ENCODE peak calls at places on chromosomes 1 and 21, in seven cellular contexts. One of them, this sample, is unnamed.

GRCh38 chr1:17653728-17654351 is 101.3 kb upstream of the ACTL8 start:
- DNase-seq in GM12878: no peak
- DNase-seq in SK-N-SH: peak
- DNase-seq in H1: no peak
- DNase-seq in GM12892: peak
- DNase-seq in K562: peak
- DNase-seq in HepG2: no peak
- DNase-seq in this sample: peak

GRCh38 chr21:44601596-44602473 is 1.4 kb downstream of the KRTAP10-7 start:
- DNase-seq in K562: no peak
- DNase-seq in GM12878: no peak
- DNase-seq in H1: no peak
- DNase-seq in SK-N-SH: no peak
- DNase-seq in GM12892: no peak
- DNase-seq in HepG2: no peak
- DNase-seq in this sample: no peak

GRCh38 chr1:50978852-50979781 is 9.1 kb downstream of the CDKN2C start:
- DNase-seq in GM12878: no peak
- DNase-seq in SK-N-SH: peak
- DNase-seq in H1: no peak
- DNase-seq in HepG2: peak
- DNase-seq in K562: peak
- DNase-seq in GM12892: no peak
- DNase-seq in this sample: no peak

GRCh38 chr1:21607549-21608529 is 61.3 kb downstream of the RAP1GAP start:
- DNase-seq in SK-N-SH: peak
- DNase-seq in GM12892: peak
- DNase-seq in HepG2: peak
- DNase-seq in K562: peak
- DNase-seq in H1: peak
- DNase-seq in GM12878: peak
- DNase-seq in this sample: peak

GRCh38 chr1:236128646-236129178 is 13.6 kb upstream of the GPR137B start:
- DNase-seq in GM12892: no peak
- DNase-seq in H1: no peak
- DNase-seq in SK-N-SH: peak
- DNase-seq in K562: no peak
- DNase-seq in HepG2: no peak
- DNase-seq in GM12878: no peak
- DNase-seq in this sample: no peak

GRCh38 chr1:178220094-178220493 is 126.2 kb downstream of the RASAL2 start:
- DNase-seq in GM12878: no peak
- DNase-seq in K562: no peak
- DNase-seq in SK-N-SH: no peak
- DNase-seq in GM12892: no peak
- DNase-seq in HepG2: no peak
- DNase-seq in H1: no peak
- DNase-seq in this sample: no peak

GRCh38 chr1:29704430-29704829 is 468.1 kb downstream of the PTPRU start:
- DNase-seq in SK-N-SH: no peak
- DNase-seq in GM12892: no peak
- DNase-seq in K562: no peak
- DNase-seq in HepG2: no peak
- DNase-seq in H1: no peak
- DNase-seq in GM12878: no peak
- DNase-seq in this sample: no peak

GRCh38 chr1:162019006-162019405 is 4.7 kb downstream of the OLFML2B start:
- DNase-seq in K562: no peak
- DNase-seq in H1: no peak
- DNase-seq in HepG2: no peak
- DNase-seq in GM12878: no peak
- DNase-seq in GM12892: no peak
- DNase-seq in SK-N-SH: peak
- DNase-seq in this sample: no peak

GRCh38 chr1:158998781-158999161 is 10.9 kb upstream of the IFI16 start:
- DNase-seq in GM12878: peak
- DNase-seq in H1: no peak
- DNase-seq in K562: peak
- DNase-seq in GM12892: peak
- DNase-seq in HepG2: peak
- DNase-seq in SK-N-SH: peak
- DNase-seq in this sample: no peak

GRCh38 chr1:118291686-118292085 is 106.7 kb upstream of the SPAG17 start:
- DNase-seq in H1: no peak
- DNase-seq in HepG2: no peak
- DNase-seq in SK-N-SH: no peak
- DNase-seq in GM12878: no peak
- DNase-seq in K562: no peak
- DNase-seq in GM12892: no peak
- DNase-seq in this sample: no peak

GRCh38 chr1:24643362-24644346 is 552 bp downstream of the SRRM1 start:
- DNase-seq in SK-N-SH: peak
- DNase-seq in H1: no peak
- DNase-seq in HepG2: no peak
- DNase-seq in GM12878: no peak
- DNase-seq in GM12892: peak
- DNase-seq in K562: peak
- DNase-seq in this sample: peak

GRCh38 chr1:15966081-15966955 is 9.6 kb downstream of the ZBTB17 start:
- DNase-seq in GM12878: peak
- DNase-seq in SK-N-SH: no peak
- DNase-seq in H1: no peak
- DNase-seq in HepG2: peak
- DNase-seq in K562: no peak
- DNase-seq in GM12892: no peak
- DNase-seq in this sample: no peak

GRCh38 chr1:47931395-47931794 is 65.8 kb downstream of the TRABD2B start:
- DNase-seq in SK-N-SH: no peak
- DNase-seq in H1: no peak
- DNase-seq in K562: peak
- DNase-seq in GM12892: no peak
- DNase-seq in GM12878: no peak
- DNase-seq in HepG2: peak
- DNase-seq in this sample: no peak

GRCh38 chr1:41629571-41629970 is 145.1 kb upstream of the EDN2 start:
- DNase-seq in GM12878: no peak
- DNase-seq in H1: no peak
- DNase-seq in GM12892: no peak
- DNase-seq in HepG2: no peak
- DNase-seq in K562: no peak
- DNase-seq in SK-N-SH: no peak
- DNase-seq in this sample: no peak

DNA sequence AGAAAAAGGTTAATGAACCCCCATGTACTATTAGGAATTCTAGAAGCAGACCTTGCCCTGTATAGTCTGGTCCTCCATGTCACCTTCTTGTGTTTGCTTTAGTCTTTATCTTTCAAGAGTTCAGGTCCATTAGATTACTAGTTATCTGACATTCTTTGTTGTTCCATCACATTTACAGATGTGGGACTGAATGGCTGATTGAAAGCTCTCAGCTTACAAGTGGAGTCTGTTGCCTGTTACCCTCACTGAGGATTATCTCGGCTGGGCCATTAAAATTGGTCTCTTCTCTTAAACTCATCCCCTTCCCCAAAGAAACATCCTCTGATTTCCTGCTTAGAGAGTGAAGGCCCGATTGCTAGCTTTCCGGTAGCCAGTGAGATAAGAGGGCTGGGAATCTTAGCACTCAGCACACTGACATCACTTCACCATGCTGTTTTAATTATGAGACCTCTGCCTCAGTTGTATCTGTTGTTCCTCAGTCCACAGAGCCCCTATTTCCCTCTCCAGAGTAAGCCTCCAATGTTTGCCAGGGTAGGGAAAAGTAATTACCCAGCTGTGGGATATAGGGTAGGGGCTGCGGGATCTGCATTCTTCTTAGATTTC is 76.8 kb downstream of the LPGAT1 start:
- DNase-seq in K562: no peak
- DNase-seq in SK-N-SH: peak
- DNase-seq in GM12892: no peak
- DNase-seq in GM12878: no peak
- DNase-seq in HepG2: peak
- DNase-seq in H1: no peak
- DNase-seq in this sample: no peak
- TF ChIP-seq TAF1 in K562: no peak
- TF ChIP-seq TAF1 in SK-N-SH: no peak
- TF ChIP-seq TAF1 in GM12892: no peak
- TF ChIP-seq TAF1 in GM12878: no peak
- TF ChIP-seq TAF1 in HepG2: no peak
- TF ChIP-seq TAF1 in H1: no peak
- TF ChIP-seq TAF1 in this sample: no peak

DNA sequence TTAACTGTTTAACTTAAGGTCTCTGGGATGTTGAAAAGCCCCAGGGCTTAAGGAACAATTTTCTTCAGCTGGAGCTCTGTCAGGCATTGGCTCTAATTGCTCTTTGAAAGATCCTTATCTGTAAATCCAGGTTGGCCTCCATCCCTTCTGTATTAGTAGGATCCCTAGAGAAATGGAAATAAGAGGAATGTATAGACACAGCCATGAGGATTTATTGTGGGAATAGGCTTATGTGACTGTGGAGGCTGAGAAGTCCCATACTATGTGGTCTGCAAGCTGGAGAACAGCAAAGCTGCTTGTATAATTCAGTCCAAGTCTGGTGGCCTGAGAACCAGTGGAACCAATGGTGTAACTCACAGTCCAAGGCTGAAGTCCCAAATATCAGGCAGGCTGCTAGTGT is 47.6 kb upstream of the VAV3 start:
- DNase-seq in H1: no peak
- DNase-seq in SK-N-SH: no peak
- DNase-seq in HepG2: no peak
- DNase-seq in K562: no peak
- DNase-seq in GM12892: no peak
- DNase-seq in GM12878: no peak
- DNase-seq in this sample: no peak
- TF ChIP-seq TAF1 in H1: no peak
- TF ChIP-seq TAF1 in SK-N-SH: no peak
- TF ChIP-seq TAF1 in HepG2: no peak
- TF ChIP-seq TAF1 in K562: no peak
- TF ChIP-seq TAF1 in GM12892: no peak
- TF ChIP-seq TAF1 in GM12878: no peak
- TF ChIP-seq TAF1 in this sample: no peak

GRCh38 chr1:65572701-65573421 is 152.4 kb downstream of the LEPR start:
- DNase-seq in SK-N-SH: peak
- DNase-seq in GM12892: no peak
- DNase-seq in HepG2: no peak
- DNase-seq in GM12878: no peak
- DNase-seq in K562: peak
- DNase-seq in H1: no peak
- DNase-seq in this sample: no peak
- TF ChIP-seq TAF1 in SK-N-SH: no peak
- TF ChIP-seq TAF1 in GM12892: no peak
- TF ChIP-seq TAF1 in HepG2: no peak
- TF ChIP-seq TAF1 in GM12878: no peak
- TF ChIP-seq TAF1 in K562: no peak
- TF ChIP-seq TAF1 in H1: no peak
- TF ChIP-seq TAF1 in this sample: no peak

DNA sequence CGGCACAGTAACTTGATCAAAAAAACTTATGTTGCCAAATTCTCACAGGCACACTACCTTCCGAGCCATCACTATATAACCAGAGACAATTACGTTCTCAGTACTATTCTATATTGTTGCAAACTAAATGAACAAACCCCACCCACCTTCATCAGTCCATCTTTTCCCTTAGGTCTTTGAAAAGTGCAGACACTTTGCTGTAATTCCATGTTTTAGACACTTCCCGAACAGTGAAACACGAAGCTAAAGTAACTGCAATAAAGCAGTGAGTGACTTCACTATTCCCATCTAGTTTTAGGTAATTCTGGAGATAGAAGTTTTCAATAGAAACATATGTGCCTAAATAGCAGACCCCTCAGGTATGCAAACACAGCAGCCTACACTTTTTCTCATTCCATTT is 7.7 kb downstream of the SFPQ start:
- DNase-seq in H1: no peak
- DNase-seq in SK-N-SH: no peak
- DNase-seq in GM12878: no peak
- DNase-seq in HepG2: no peak
- DNase-seq in GM12892: no peak
- DNase-seq in K562: no peak
- DNase-seq in this sample: no peak
- TF ChIP-seq TAF1 in H1: no peak
- TF ChIP-seq TAF1 in SK-N-SH: no peak
- TF ChIP-seq TAF1 in GM12878: no peak
- TF ChIP-seq TAF1 in HepG2: no peak
- TF ChIP-seq TAF1 in GM12892: no peak
- TF ChIP-seq TAF1 in K562: no peak
- TF ChIP-seq TAF1 in this sample: no peak

GRCh38 chr1:213714645-213715044 is 273.1 kb upstream of the PROX1 start:
- DNase-seq in HepG2: peak
- DNase-seq in GM12878: no peak
- DNase-seq in H1: no peak
- DNase-seq in SK-N-SH: no peak
- DNase-seq in K562: no peak
- DNase-seq in GM12892: no peak
- DNase-seq in this sample: no peak
- TF ChIP-seq TAF1 in HepG2: no peak
- TF ChIP-seq TAF1 in GM12878: no peak
- TF ChIP-seq TAF1 in H1: no peak
- TF ChIP-seq TAF1 in SK-N-SH: no peak
- TF ChIP-seq TAF1 in K562: no peak
- TF ChIP-seq TAF1 in GM12892: no peak
- TF ChIP-seq TAF1 in this sample: no peak

GRCh38 chr1:185894806-185895205 is 160.6 kb downstream of the HMCN1 start:
- DNase-seq in GM12892: no peak
- DNase-seq in H1: no peak
- DNase-seq in GM12878: no peak
- DNase-seq in HepG2: no peak
- DNase-seq in K562: no peak
- DNase-seq in SK-N-SH: no peak
- DNase-seq in this sample: no peak
- TF ChIP-seq TAF1 in GM12892: no peak
- TF ChIP-seq TAF1 in H1: no peak
- TF ChIP-seq TAF1 in GM12878: no peak
- TF ChIP-seq TAF1 in HepG2: no peak
- TF ChIP-seq TAF1 in K562: no peak
- TF ChIP-seq TAF1 in SK-N-SH: no peak
- TF ChIP-seq TAF1 in this sample: no peak

DNA sequence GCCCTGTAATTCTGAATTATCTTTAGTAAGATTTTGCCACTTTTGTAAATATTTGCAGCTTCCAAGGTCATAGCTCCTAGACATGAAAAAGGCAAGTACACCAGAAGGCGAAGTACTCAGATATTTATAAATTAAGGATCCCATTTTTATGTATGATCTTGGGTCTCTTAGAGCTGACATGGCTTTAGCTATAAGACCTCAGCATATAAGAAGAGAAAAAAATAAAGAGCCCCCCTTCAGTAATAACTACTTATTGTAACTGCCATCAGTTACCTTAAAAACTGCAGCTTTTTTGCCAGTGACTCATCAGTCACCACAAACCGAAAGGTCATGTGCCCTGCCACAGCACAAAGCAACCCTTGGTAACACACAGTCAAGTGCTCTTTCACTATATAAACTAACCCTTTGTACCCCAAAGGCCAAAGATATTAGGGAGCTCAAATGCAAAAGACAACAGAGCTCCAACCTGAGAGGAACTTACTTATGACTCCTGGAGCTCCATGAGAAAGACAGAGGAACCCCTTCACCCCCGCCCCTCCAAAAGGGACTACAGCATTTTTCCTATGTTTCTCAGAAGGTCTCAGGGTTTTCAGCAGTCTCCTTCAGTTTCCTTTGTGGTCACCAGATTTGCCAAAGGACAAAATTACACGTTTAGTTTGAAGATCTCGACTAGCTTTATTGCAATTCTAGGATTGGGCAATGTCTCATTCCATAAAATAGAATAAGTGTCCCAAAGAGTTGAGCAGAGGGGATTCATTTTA is 219.8 kb upstream of the DUSP10 start:
- DNase-seq in GM12892: peak
- DNase-seq in H1: no peak
- DNase-seq in HepG2: peak
- DNase-seq in GM12878: peak
- DNase-seq in K562: peak
- DNase-seq in SK-N-SH: no peak
- DNase-seq in this sample: no peak
- TF ChIP-seq TAF1 in GM12892: no peak
- TF ChIP-seq TAF1 in H1: no peak
- TF ChIP-seq TAF1 in HepG2: no peak
- TF ChIP-seq TAF1 in GM12878: no peak
- TF ChIP-seq TAF1 in K562: no peak
- TF ChIP-seq TAF1 in SK-N-SH: peak
- TF ChIP-seq TAF1 in this sample: no peak